ENCODE peak calls at places on chromosomes 1 and 21, in eight cellular contexts. P, A, T, G, X, V, R and Z are unnamed samples.
A peak's percentile ranks its signal among the peaks of the same experiment; 100 is the strongest.

GRCh38 chr1:245842106-245842505 is 665.0 kb downstream of the SMYD3 start:
- DNase-seq in P (no peak), X (no peak), G (no peak), T (no peak), R (no peak), A (no peak), V (no peak), Z (no peak)

GRCh38 chr1:58782308-58783089 is 1.3 kb downstream of the JUN start:
- DNase-seq in G (peak; percentile 47), P (peak; percentile 64), T (peak; percentile 57), A (peak; percentile 34), X (peak; percentile 67), V (peak; percentile 45), R (peak; percentile 64), Z (no peak)

GRCh38 chr1:206698011-206698410 is 13.3 kb downstream of the MAPKAPK2 start:
- DNase-seq in V (no peak), P (no peak), A (no peak), X (no peak), G (no peak), R (no peak), T (no peak), Z (no peak)

GRCh38 chr1:31216016-31216415 is 23.7 kb downstream of the NKAIN1 start:
- DNase-seq in G (peak; percentile 74), A (peak; percentile 66), T (no peak), X (no peak), P (peak; percentile 55), V (no peak), R (peak; percentile 44), Z (no peak)

GRCh38 chr1:12052008-12052573 is 11.0 kb upstream of the TNFRSF8 start:
- DNase-seq in X (peak; percentile 81), A (peak; percentile 83), R (peak; percentile 75), V (peak; percentile 88), T (no peak), P (no peak), G (peak; percentile 85), Z (peak; percentile 88)

GRCh38 chr21:32198369-32198768 is 80.5 kb downstream of the MIS18A start:
- DNase-seq in R (no peak), V (no peak), A (no peak), X (no peak), G (no peak), P (no peak), T (no peak), Z (no peak)

GRCh38 chr1:43282220-43283195 is 2.9 kb downstream of the C1orf210 start:
- DNase-seq in P (no peak), X (no peak), G (no peak), V (no peak), T (no peak), R (no peak), A (no peak), Z (no peak)

GRCh38 chr1:182444497-182444896 is 5.4 kb upstream of the RGSL1 start:
- DNase-seq in A (no peak), G (no peak), P (peak; percentile 32), R (no peak), T (no peak), X (no peak), V (no peak), Z (no peak)

GRCh38 chr21:40388046-40388445 is 458.9 kb downstream of the DSCAM start:
- DNase-seq in T (no peak), X (no peak), A (peak; percentile 53), P (no peak), V (no peak), G (no peak), R (no peak), Z (no peak)

GRCh38 chr1:87169250-87169910 is 159.3 kb upstream of the LMO4 start:
- DNase-seq in A (no peak), P (no peak), V (no peak), R (no peak), G (no peak), X (no peak), T (no peak), Z (no peak)

GRCh38 chr1:47647327-47647845 is 209.5 kb downstream of the FOXD2 start:
- DNase-seq in V (no peak), A (no peak), X (no peak), T (no peak), G (no peak), R (no peak), P (no peak), Z (no peak)

GRCh38 chr1:221165331-221166161 is 286.3 kb downstream of the HLX start:
- DNase-seq in R (no peak), T (no peak), G (no peak), A (no peak), X (no peak), V (no peak), P (no peak), Z (no peak)

GRCh38 chr1:168635129-168635528 is 58.7 kb downstream of the XCL1 start:
- DNase-seq in X (no peak), V (peak; percentile 7), T (no peak), A (no peak), G (no peak), R (no peak), P (no peak), Z (no peak)

GRCh38 chr1:155912056-155912536 is 947 bp upstream of the RIT1 start:
- DNase-seq in V (peak; percentile 31), R (no peak), P (peak; percentile 29), A (peak; percentile 27), X (no peak), T (no peak), G (peak; percentile 19), Z (no peak)